ENCODE peak calls at places on chromosomes 2 and 18, in five cellular contexts. One of them, this sample, is unnamed.
A peak's percentile ranks its signal among the peaks of the same experiment; 100 is the strongest.

GRCh38 chr2:7436096-7436906 is 519.1 kb downstream of the RNF144A start:
- DNase-seq in gastrocnemius medialis: no peak
- DNase-seq in stomach: no peak
- DNase-seq in mammary epithelial cell: no peak
- DNase-seq in IMR-90: no peak
- DNase-seq in this sample: no peak

GRCh38 chr2:183091954-183092345 is 13.4 kb downstream of the DUSP19 start:
- DNase-seq in gastrocnemius medialis: no peak
- DNase-seq in stomach: no peak
- DNase-seq in mammary epithelial cell: no peak
- DNase-seq in IMR-90: no peak
- DNase-seq in this sample: no peak

GRCh38 chr2:101040761-101041160 is 38.7 kb downstream of the RPL31 start:
- DNase-seq in gastrocnemius medialis: no peak
- DNase-seq in stomach: no peak
- DNase-seq in mammary epithelial cell: no peak
- DNase-seq in IMR-90: no peak
- DNase-seq in this sample: no peak

GRCh38 chr18:457533-457932 is 43.0 kb downstream of the COLEC12 start:
- DNase-seq in gastrocnemius medialis: no peak
- DNase-seq in stomach: no peak
- DNase-seq in mammary epithelial cell: no peak
- DNase-seq in IMR-90: peak; percentile 48
- DNase-seq in this sample: no peak

GRCh38 chr2:47069628-47070154 is 85.4 kb downstream of the STPG4 start:
- DNase-seq in gastrocnemius medialis: no peak
- DNase-seq in stomach: peak; percentile 67
- DNase-seq in mammary epithelial cell: peak; percentile 81
- DNase-seq in IMR-90: peak; percentile 65
- DNase-seq in this sample: peak; percentile 94

GRCh38 chr2:235234711-235235110 is 259.1 kb upstream of the AGAP1 start:
- DNase-seq in gastrocnemius medialis: no peak
- DNase-seq in stomach: no peak
- DNase-seq in mammary epithelial cell: no peak
- DNase-seq in IMR-90: peak; percentile 22
- DNase-seq in this sample: no peak

GRCh38 chr2:235582081-235582686 is 88.3 kb downstream of the AGAP1 start:
- DNase-seq in gastrocnemius medialis: no peak
- DNase-seq in stomach: no peak
- DNase-seq in mammary epithelial cell: no peak
- DNase-seq in IMR-90: no peak
- DNase-seq in this sample: no peak

GRCh38 chr2:40038646-40039045 is 259.6 kb upstream of the THUMPD2 start:
- DNase-seq in gastrocnemius medialis: no peak
- DNase-seq in stomach: no peak
- DNase-seq in mammary epithelial cell: no peak
- DNase-seq in IMR-90: peak; percentile 54
- DNase-seq in this sample: no peak

GRCh38 chr2:38377501-38378258 is 607 bp upstream of the ATL2 start:
- DNase-seq in gastrocnemius medialis: no peak
- DNase-seq in stomach: no peak
- DNase-seq in mammary epithelial cell: no peak
- DNase-seq in IMR-90: peak; percentile 75
- DNase-seq in this sample: peak; percentile 23

GRCh38 chr2:230906471-230907230 is 18.4 kb downstream of the GPR55 start:
- DNase-seq in gastrocnemius medialis: no peak
- DNase-seq in stomach: peak; percentile 11
- DNase-seq in mammary epithelial cell: no peak
- DNase-seq in IMR-90: no peak
- DNase-seq in this sample: no peak

GRCh38 chr2:29187926-29188325 is 72.7 kb downstream of the CLIP4 start:
- DNase-seq in gastrocnemius medialis: no peak
- DNase-seq in stomach: no peak
- DNase-seq in mammary epithelial cell: peak; percentile 28
- DNase-seq in IMR-90: peak; percentile 53
- DNase-seq in this sample: peak; percentile 44

GRCh38 chr2:192146069-192147006 is 48.4 kb downstream of the TMEFF2 start:
- DNase-seq in gastrocnemius medialis: no peak
- DNase-seq in stomach: no peak
- DNase-seq in mammary epithelial cell: peak; percentile 53
- DNase-seq in IMR-90: peak; percentile 81
- DNase-seq in this sample: peak; percentile 79

GRCh38 chr18:62616331-62616805 is 93.5 kb downstream of the ZCCHC2 start:
- DNase-seq in gastrocnemius medialis: no peak
- DNase-seq in stomach: no peak
- DNase-seq in mammary epithelial cell: no peak
- DNase-seq in IMR-90: no peak
- DNase-seq in this sample: no peak

GRCh38 chr2:134253117-134253704 is 661 bp upstream of the MGAT5 start:
- DNase-seq in gastrocnemius medialis: no peak
- DNase-seq in stomach: no peak
- DNase-seq in mammary epithelial cell: no peak
- DNase-seq in IMR-90: no peak
- DNase-seq in this sample: no peak

GRCh38 chr2:10940607-10941006 is 28.9 kb downstream of the KCNF1 start:
- DNase-seq in gastrocnemius medialis: peak; percentile 22
- DNase-seq in stomach: no peak
- DNase-seq in mammary epithelial cell: no peak
- DNase-seq in IMR-90: no peak
- DNase-seq in this sample: no peak

GRCh38 chr2:1022178-1022577 is 71.5 kb downstream of the SNTG2 start:
- DNase-seq in gastrocnemius medialis: no peak
- DNase-seq in stomach: no peak
- DNase-seq in mammary epithelial cell: no peak
- DNase-seq in IMR-90: no peak
- DNase-seq in this sample: no peak

GRCh38 chr2:122899614-122900013 is 1125.5 kb upstream of the CNTNAP5 start:
- DNase-seq in gastrocnemius medialis: no peak
- DNase-seq in stomach: no peak
- DNase-seq in mammary epithelial cell: no peak
- DNase-seq in IMR-90: no peak
- DNase-seq in this sample: no peak

GRCh38 chr2:208300847-208301618 is 35.0 kb downstream of the PIKFYVE start:
- DNase-seq in gastrocnemius medialis: no peak
- DNase-seq in stomach: no peak
- DNase-seq in mammary epithelial cell: peak; percentile 56
- DNase-seq in IMR-90: no peak
- DNase-seq in this sample: peak; percentile 87

GRCh38 chr2:99031991-99032390 is 96.0 kb upstream of the CRACDL start:
- DNase-seq in gastrocnemius medialis: no peak
- DNase-seq in stomach: no peak
- DNase-seq in mammary epithelial cell: no peak
- DNase-seq in IMR-90: no peak
- DNase-seq in this sample: no peak

GRCh38 chr2:99032786-99033185 is 96.8 kb upstream of the CRACDL start:
- DNase-seq in gastrocnemius medialis: no peak
- DNase-seq in stomach: no peak
- DNase-seq in mammary epithelial cell: peak; percentile 84
- DNase-seq in IMR-90: no peak
- DNase-seq in this sample: peak; percentile 78

GRCh38 chr2:99031481-99031880 is 95.5 kb upstream of the CRACDL start:
- DNase-seq in gastrocnemius medialis: no peak
- DNase-seq in stomach: no peak
- DNase-seq in mammary epithelial cell: no peak
- DNase-seq in IMR-90: no peak
- DNase-seq in this sample: no peak

DNA sequence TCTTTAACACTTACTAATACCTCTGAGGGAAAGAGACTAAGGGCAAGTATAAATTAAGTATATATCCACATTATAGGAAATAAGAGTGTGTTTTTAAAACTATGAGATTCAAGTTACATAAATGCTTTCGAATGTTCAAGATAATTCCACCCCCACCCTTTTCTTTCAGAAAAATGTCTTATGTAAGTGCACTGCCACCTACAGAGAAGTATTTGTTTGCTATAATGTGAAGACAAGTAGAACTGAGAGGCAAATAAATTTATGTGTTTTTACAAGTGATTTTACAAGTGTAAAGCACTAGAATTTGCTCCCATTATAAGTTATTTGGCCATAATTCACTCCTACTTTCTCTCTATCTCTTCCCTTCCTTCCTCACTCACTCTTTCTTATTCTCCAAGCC is 99.9 kb upstream of the CRACDL start:
- DNase-seq in gastrocnemius medialis: no peak
- DNase-seq in stomach: no peak
- DNase-seq in mammary epithelial cell: no peak
- DNase-seq in IMR-90: no peak
- DNase-seq in this sample: peak; percentile 8
- TF ChIP-seq CTCF in gastrocnemius medialis: no peak
- TF ChIP-seq CTCF in stomach: no peak
- TF ChIP-seq CTCF in mammary epithelial cell: peak; percentile 42
- TF ChIP-seq CTCF in IMR-90: no peak
- TF ChIP-seq CTCF in this sample: no peak

GRCh38 chr2:176150338-176151198 is 782 bp upstream of the HOXD4 start:
- DNase-seq in gastrocnemius medialis: no peak
- DNase-seq in stomach: peak; percentile 14
- DNase-seq in mammary epithelial cell: no peak
- DNase-seq in IMR-90: no peak
- DNase-seq in this sample: no peak
- H3K4me3 ChIP-seq in gastrocnemius medialis: no peak overlapping the region
- H3K4me3 ChIP-seq in stomach: no peak overlapping the region
- H3K4me3 ChIP-seq in mammary epithelial cell: no peak overlapping the region
- H3K4me3 ChIP-seq in IMR-90: no peak overlapping the region
- H3K4me3 ChIP-seq in this sample: no peak overlapping the region

DNA sequence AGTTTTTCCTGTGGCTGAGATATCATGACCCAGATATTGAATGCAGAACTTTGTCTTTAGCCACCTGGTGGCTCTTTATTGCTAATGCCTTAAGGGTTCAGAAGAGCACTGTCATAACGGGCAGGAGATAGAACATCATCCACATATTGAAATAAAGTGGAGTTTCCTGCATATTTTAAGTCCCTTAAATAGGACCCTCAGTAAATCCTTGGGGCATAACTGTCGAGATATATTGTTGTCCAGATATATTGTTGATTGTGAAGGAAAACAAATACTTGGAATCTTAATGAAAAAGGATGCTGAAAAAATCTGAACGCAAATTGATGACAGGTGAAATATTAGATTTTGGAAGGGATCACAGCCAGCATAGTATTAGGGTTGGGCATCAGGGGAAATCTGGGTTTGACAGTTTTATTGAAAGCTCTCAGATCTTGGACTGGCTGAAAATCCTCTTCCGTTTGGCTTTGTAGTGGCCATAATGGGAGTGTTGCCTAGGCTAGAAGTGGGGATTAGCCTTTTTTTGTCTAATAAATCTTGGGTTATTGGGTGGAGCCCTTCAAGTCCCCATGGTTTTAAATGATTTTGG is 13.9 kb upstream of the ZDBF2 start:
- DNase-seq in gastrocnemius medialis: no peak
- DNase-seq in stomach: no peak
- DNase-seq in mammary epithelial cell: peak; percentile 39
- DNase-seq in IMR-90: peak; percentile 10
- DNase-seq in this sample: peak; percentile 49
- TF ChIP-seq CTCF in gastrocnemius medialis: no peak
- TF ChIP-seq CTCF in stomach: no peak
- TF ChIP-seq CTCF in mammary epithelial cell: peak; percentile 68
- TF ChIP-seq CTCF in IMR-90: peak; percentile 43
- TF ChIP-seq CTCF in this sample: peak; percentile 66

DNA sequence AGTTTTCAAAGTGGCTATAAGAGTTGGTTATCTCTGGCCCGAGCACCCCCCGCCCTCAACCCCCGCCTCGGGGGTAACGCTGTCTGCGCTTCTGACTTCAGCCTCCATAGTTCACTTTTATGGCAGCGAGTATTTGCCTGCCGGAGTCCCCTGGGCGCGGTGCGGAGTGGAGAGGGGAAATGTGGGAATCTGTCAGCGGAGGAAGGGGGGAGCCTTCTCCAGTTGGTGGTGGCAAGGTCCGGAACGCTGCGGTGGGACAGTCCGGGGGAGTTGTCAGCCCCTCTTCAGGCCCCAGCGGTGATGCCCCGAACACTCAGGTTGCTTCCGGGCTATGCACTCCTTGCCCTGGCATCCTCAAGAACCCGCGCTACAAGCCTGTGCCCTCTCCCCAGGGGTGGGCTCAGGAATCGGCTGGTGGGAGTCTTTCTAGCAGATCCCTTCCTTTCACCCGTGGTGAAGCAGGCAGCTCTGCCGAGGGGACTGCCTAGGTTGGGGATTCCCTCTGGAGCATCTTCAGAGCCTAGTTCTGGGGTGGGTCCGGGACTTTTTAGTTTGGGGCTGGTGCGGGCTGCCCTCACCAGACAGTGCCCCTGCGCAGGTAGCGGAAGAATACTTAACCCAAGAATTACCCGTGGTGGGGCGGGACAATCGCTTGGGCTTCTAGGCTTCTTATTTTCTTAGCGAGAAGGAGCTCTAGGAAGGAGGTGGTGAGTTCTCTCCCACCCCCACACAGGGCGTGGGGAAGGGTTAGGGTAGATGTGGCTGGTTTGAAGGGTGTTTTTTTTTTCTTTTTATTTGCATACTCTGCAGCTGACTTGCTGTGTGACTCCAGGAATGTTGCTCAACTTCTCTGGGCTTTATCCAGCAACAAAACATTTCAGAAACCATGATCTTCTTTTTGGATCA is 1.6 kb downstream of the ATOH8 start:
- DNase-seq in gastrocnemius medialis: no peak
- DNase-seq in stomach: no peak
- DNase-seq in mammary epithelial cell: no peak
- DNase-seq in IMR-90: peak; percentile 39
- DNase-seq in this sample: no peak
- H3K4me3 ChIP-seq in gastrocnemius medialis: peak overlapping the region; percentile 89
- H3K4me3 ChIP-seq in stomach: peak overlapping the region; percentile 86
- H3K4me3 ChIP-seq in mammary epithelial cell: no peak overlapping the region
- H3K4me3 ChIP-seq in IMR-90: peak overlapping the region; percentile 97
- H3K4me3 ChIP-seq in this sample: no peak overlapping the region

DNA sequence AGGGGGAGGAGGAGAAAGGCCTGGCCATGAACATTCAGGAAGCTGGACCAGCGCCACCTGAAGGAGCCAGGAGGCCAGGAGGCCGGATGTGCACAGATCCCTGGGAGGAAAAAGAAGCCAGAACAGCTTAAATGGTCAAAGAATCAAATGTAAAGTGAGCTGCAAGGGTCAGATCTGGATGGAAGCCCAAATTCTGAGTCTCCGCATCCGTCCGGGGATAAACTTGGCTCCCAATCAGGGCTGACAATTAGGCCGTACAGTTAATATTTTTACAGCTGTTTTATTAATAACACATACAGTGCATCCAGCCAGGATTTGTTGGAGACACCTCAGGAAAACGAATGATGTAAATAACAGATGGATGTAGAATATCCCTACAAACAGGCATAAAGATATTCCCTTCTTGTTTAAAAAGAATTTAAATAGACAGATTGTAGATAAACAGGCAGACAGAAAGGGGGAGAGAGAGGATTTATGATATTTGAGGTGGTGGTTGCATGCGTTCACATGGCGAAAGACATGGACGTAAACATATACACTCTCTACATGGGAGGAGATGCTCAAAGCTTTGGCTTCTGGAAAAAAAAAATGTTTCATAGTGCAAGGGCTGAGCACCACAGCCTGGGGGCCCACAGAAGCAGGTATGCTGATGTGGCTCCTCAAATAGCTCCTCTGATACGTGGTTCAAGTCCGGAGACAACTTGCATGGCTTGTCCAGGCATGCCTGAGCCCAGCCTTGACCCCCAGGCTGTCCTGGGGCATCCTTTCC is 495.3 kb upstream of the TCF4 start:
- DNase-seq in gastrocnemius medialis: no peak
- DNase-seq in stomach: no peak
- DNase-seq in mammary epithelial cell: no peak
- DNase-seq in IMR-90: peak; percentile 92
- DNase-seq in this sample: peak; percentile 17
- TF ChIP-seq CTCF in gastrocnemius medialis: no peak
- TF ChIP-seq CTCF in stomach: no peak
- TF ChIP-seq CTCF in mammary epithelial cell: no peak
- TF ChIP-seq CTCF in IMR-90: peak; percentile 31
- TF ChIP-seq CTCF in this sample: no peak